ENCODE peak calls at places on chromosomes 7 and 10, in five cellular contexts. L is vagina, R is amygdala, P is putamen, O is brain microvascular endothelial cell. X is an unnamed sample.

GRCh38 chr10:99234067-99234738 is 1.4 kb downstream of the HPSE2 start:
- DNase-seq in L (no peak), R (no peak), P (peak; percentile 19), O (peak; percentile 14), X (peak; percentile 83)

GRCh38 chr7:37643876-37644275 is 39.7 kb upstream of the GPR141 start:
- DNase-seq in L (no peak), R (no peak), P (no peak), O (no peak), X (peak; percentile 62)

GRCh38 chr7:124702385-124702784 is 63.2 kb downstream of the GPR37 start:
- DNase-seq in L (no peak), R (no peak), P (no peak), O (no peak), X (no peak)

GRCh38 chr7:128108641-128109423 is 77.6 kb upstream of the LRRC4 start:
- DNase-seq in L (no peak), R (no peak), P (peak; percentile 44), O (no peak), X (no peak)

GRCh38 chr10:114647545-114648138 is 10.4 kb downstream of the ABLIM1 start:
- DNase-seq in L (no peak), R (no peak), P (no peak), O (peak; percentile 36), X (no peak)

GRCh38 chr10:34584164-34584563 is 230.9 kb downstream of the PARD3 start:
- DNase-seq in L (no peak), R (no peak), P (no peak), O (peak; percentile 32), X (peak; percentile 24)

GRCh38 chr10:126571203-126571602 is 99.3 kb downstream of the C10orf90 start:
- DNase-seq in L (no peak), R (no peak), P (no peak), O (no peak), X (no peak)

GRCh38 chr7:142533920-142534319 is 215.4 kb upstream of the PRSS1 start:
- DNase-seq in L (no peak), R (no peak), P (no peak), O (no peak), X (no peak)

GRCh38 chr10:93512565-93512964 is 16.2 kb downstream of the CEP55 start:
- DNase-seq in L (no peak), R (no peak), P (no peak), O (peak; percentile 78), X (no peak)

GRCh38 chr7:50610521-50611277 is 45.5 kb upstream of the DDC start:
- DNase-seq in L (no peak), R (no peak), P (peak; percentile 43), O (peak; percentile 74), X (no peak)

GRCh38 chr7:36391436-36392198 is 2.0 kb downstream of the ANLN start:
- DNase-seq in L (no peak), R (no peak), P (no peak), O (no peak), X (no peak)

GRCh38 chr7:67654622-67655021 is 658.0 kb downstream of the TYW1 start:
- DNase-seq in L (no peak), R (no peak), P (no peak), O (no peak), X (no peak)

GRCh38 chr10:63675171-63675570 is 154.0 kb downstream of the REEP3 start:
- DNase-seq in L (no peak), R (peak; percentile 5), P (peak; percentile 24), O (no peak), X (no peak)

GRCh38 chr7:2738110-2738509 is 50.1 kb downstream of the AMZ1 start:
- DNase-seq in L (no peak), R (peak; percentile 26), P (no peak), O (no peak), X (no peak)